ENCODE peak calls at places on chromosomes 6 and 20, in nine cellular contexts. I is psoas muscle, D is mammary epithelial cell, T is stomach, O is breast epithelium, K is lung, E is OCI-LY7, Q is upper lobe of right lung, M is heart left ventricle. G is an unnamed sample. For H3K36me3 and H3K4me1, the result is how much of the 10 kb centered on the place peaks cover.

GRCh38 chr6:34022250-34022872 is 123.5 kb downstream of the GRM4 start:
- DNase-seq in I (no peak), O (no peak), M (no peak), E (no peak), Q (no peak), T (no peak), K (no peak), D (no peak), G (no peak)

GRCh38 chr6:42088101-42088591 is 37.8 kb downstream of the TAF8 start:
- DNase-seq in O (no peak), T (no peak), M (peak), Q (no peak), E (no peak), D (peak), I (no peak), K (no peak), G (peak)

GRCh38 chr6:30272032-30272431 is 54.7 kb upstream of the TRIM39 start:
- DNase-seq in M (no peak), K (no peak), T (no peak), E (peak), Q (no peak), O (no peak), I (no peak), D (no peak), G (no peak)

GRCh38 chr6:17021539-17021889 is 80.3 kb upstream of the STMND1 start:
- DNase-seq in T (no peak), M (no peak), O (no peak), K (no peak), Q (no peak), E (no peak), D (peak), I (no peak), G (no peak)

GRCh38 chr6:73418081-73418741 is 23.6 kb downstream of the DDX43 start:
- DNase-seq in M (no peak), Q (no peak), I (no peak), D (no peak), O (no peak), T (no peak), K (no peak), E (no peak), G (no peak)

GRCh38 chr6:162862941-162863340 is 135.2 kb downstream of the PACRG start:
- DNase-seq in K (no peak), I (no peak), T (no peak), O (no peak), M (no peak), Q (no peak), D (no peak), E (no peak), G (no peak)

GRCh38 chr6:111667921-111668320 is 62.2 kb upstream of the TRAF3IP2 start:
- DNase-seq in I (peak), D (no peak), E (no peak), T (no peak), K (no peak), O (no peak), Q (no peak), M (no peak), G (no peak)

GRCh38 chr6:133749427-133749826 is 139.5 kb upstream of the TCF21 start:
- DNase-seq in D (no peak), E (no peak), O (no peak), M (no peak), I (no peak), K (peak), T (no peak), Q (no peak), G (no peak)

GRCh38 chr6:10316327-10316726 is 98.5 kb downstream of the TFAP2A start:
- DNase-seq in K (no peak), E (no peak), D (peak), T (no peak), O (peak), I (no peak), Q (no peak), M (no peak), G (no peak)

GRCh38 chr20:40090236-40090635 is 598.8 kb downstream of the MAFB start:
- DNase-seq in Q (no peak), D (peak), I (no peak), M (no peak), K (no peak), T (no peak), O (no peak), E (no peak), G (no peak)

GRCh38 chr6:6895929-6896328 is 211.8 kb upstream of the RREB1 start:
- DNase-seq in O (no peak), Q (no peak), K (no peak), E (no peak), I (no peak), M (no peak), T (no peak), D (no peak), G (no peak)

GRCh38 chr6:13203145-13203544 is 125.2 kb downstream of the TBC1D7 start:
- DNase-seq in K (no peak), E (no peak), M (no peak), Q (no peak), T (no peak), O (no peak), I (no peak), D (no peak), G (no peak)

GRCh38 chr6:143884161-143884560 is 19.9 kb downstream of the ZC2HC1B start:
- DNase-seq in Q (no peak), T (no peak), K (no peak), O (no peak), E (no peak), M (no peak), D (no peak), I (no peak), G (no peak)

GRCh38 chr20:64241061-64241460 is 14.5 kb upstream of the PCMTD2 start:
- DNase-seq in T (no peak), Q (no peak), E (no peak), D (no peak), O (peak), K (no peak), M (no peak), I (peak), G (no peak)

DNA sequence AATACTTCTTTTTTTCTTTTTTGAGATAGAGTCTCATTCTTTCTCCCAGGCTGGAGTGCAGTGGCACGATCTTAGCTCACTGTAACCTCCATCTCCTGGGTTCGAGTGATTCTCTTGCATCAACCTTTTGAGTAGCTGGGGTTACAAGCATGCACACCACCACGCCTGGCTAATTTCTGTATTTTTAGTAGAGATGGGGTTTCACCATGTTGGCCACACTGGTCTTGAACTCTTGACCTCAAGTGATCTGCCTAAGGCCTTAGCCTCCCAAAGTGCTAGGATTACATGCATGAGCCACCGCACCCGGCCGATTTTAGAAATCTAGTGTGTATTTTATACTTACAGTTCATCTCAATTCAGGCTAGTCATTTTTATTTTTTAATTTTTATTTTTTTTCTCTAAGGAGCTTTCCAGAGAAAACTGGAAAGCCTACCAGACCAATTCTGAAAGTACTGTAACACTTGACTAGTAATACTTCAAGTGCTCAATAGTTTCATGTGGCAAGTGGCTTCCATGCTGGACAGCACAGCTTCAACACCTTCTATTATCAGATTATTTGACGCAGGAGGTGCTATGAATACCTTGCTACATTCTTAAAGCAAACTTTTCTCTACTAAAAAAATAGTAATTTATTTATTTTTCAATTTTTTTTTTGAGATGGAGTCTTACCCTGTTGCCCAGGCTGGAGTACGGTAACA is 25.0 kb downstream of the POLR1C start:
- DNase-seq in T (no peak), K (no peak), O (no peak), I (no peak), E (no peak), M (no peak), Q (no peak), D (no peak), G (no peak)
- H3K36me3 ChIP-seq in T (half or more), K (under half), O (under half), I (under half), E (half or more), M (under half), Q (half or more), D (under half), G (half or more)

DNA sequence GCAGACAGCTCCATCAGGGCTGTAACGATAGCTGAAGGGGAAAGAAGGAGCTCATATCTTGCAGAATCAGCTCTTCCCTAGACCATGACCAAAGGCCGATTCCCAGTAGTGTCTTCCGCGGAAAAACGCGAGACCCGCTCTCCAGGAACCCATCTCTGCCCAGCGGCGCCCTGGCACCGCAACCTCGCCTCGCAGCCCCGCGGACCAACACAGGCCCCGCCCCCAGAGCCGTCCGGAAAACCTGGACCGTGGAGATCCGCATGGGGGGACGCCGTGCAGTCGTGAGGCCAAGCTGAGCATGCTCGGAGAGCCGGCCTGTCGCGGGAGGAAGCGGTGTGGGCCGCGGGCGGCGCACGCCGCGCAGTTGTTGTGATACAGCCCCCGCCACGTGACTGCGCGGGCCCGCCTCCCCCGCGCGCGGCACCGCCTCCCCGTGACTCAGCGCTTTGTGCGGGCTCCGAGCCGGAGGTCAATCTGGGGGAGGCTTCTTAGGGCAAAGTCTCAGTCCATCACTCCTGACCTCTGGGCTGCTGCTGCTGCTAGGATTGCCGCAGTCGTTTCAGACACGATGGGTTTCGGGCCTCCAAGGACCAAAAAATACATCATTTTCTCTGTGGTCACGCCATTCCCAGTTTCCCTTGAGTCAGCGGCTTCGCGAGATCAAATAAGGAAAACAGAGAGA is 3.1 kb upstream of the GCLC start:
- DNase-seq in M (peak), D (peak), K (peak), Q (peak), E (peak), O (peak), T (peak), I (peak), G (peak)
- TF ChIP-seq CTCF in M (no peak), D (peak), K (no peak), Q (no peak), E (no peak), O (no peak), T (peak), I (no peak), G (peak)

GRCh38 chr20:44382641-44383040 is 27.1 kb downstream of the HNF4A start:
- DNase-seq in Q (no peak), K (no peak), D (no peak), O (no peak), T (no peak), E (no peak), M (no peak), I (no peak), G (no peak)
- H3K4me1 ChIP-seq in Q (under half), K (under half), D (under half), O (under half), T (under half), E (under half), M (under half), I (under half), G (under half)

GRCh38 chr20:58695084-58695722 is 2.6 kb downstream of the NPEPL1 start:
- DNase-seq in K (no peak), Q (no peak), I (no peak), M (no peak), D (no peak), O (no peak), E (no peak), T (no peak), G (no peak)
- H3K36me3 ChIP-seq in K (under half), Q (under half), I (under half), M (under half), D (under half), O (under half), E (under half), T (half or more), G (under half)

GRCh38 chr6:20946037-20946436 is 411.8 kb downstream of the CDKAL1 start:
- DNase-seq in D (peak), K (no peak), Q (no peak), T (no peak), M (no peak), O (no peak), I (no peak), E (no peak), G (no peak)
- TF ChIP-seq CTCF in D (peak), K (no peak), Q (no peak), T (no peak), M (no peak), O (no peak), I (no peak), E (no peak), G (no peak)

GRCh38 chr20:32538526-32538918 is 46.6 kb downstream of the NOL4L start:
- DNase-seq in I (no peak), O (no peak), Q (no peak), K (no peak), M (peak), T (no peak), D (no peak), E (no peak), G (no peak)

GRCh38 chr20:32535953-32536823 is 48.9 kb downstream of the NOL4L start:
- DNase-seq in O (no peak), Q (peak), E (peak), I (peak), M (peak), T (peak), K (no peak), D (no peak), G (no peak)

GRCh38 chr20:32535316-32535952 is 49.7 kb downstream of the NOL4L start:
- DNase-seq in M (peak), T (no peak), E (peak), Q (no peak), O (no peak), I (no peak), K (no peak), D (no peak), G (no peak)

GRCh38 chr20:32537657-32538525 is 47.2 kb downstream of the NOL4L start:
- DNase-seq in T (no peak), D (no peak), Q (no peak), K (no peak), O (no peak), E (no peak), I (no peak), M (peak), G (no peak)

DNA sequence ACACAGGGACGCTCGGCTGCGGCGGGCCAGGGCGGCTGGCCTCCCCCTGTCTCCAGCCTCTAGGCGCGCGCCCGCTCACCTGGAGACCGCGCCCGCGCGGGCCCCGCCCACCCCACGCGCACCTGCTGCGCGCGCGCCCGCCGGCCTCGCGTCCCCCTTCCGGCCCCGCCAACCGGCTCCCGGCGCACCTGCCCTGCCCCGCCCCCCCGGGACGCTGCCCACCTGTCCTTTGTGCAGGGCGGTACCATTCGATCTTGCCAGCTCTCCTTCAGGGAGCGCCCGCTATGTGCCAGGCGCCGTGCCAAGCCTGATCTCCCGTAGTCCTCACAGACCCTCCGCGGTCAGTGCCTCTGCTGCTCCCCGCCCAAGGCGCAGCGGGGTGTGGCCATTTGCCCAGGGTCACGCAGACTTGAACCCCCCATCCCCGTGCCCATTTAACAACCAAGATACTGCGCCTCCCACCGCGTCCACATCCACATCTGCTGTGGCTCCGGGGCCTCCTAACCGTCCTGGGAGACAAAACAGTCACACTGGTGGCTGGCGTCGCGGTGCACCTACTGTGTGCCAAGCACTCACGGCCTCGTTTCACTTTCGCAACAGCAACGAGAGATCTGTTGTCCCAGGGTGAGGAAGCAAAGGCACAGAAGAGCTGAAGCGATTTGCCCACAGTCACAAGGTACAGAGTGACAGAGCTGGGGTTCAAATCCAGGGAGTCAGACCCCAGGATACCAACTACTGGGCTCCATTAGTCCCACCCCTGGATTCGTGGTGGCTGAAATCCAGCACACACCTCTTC is 48.1 kb downstream of the NOL4L start:
- DNase-seq in E (peak), T (peak), O (no peak), D (no peak), Q (peak), K (peak), M (peak), I (peak), G (peak)
- H3K4me1 ChIP-seq in E (half or more), T (half or more), O (under half), D (under half), Q (under half), K (under half), M (under half), I (under half), G (under half)